ENCODE peak calls at places on chromosomes 1 and 21, in nine cellular contexts. R is neural progenitor cell, W is memory B cell, U is GM23248, Q is H4, M is AG08395, V is lower lobe of right lung, I is omental fat pad, D is cardiac fibroblast. E is an unnamed sample.
A peak's percentile ranks its signal among the peaks of the same experiment; 100 is the strongest.

GRCh38 chr21:46322351-46323226 is 1.1 kb downstream of the C21orf58 start:
- DNase-seq in R (peak; percentile 47), W (no peak), U (peak; percentile 77), Q (no peak), M (peak; percentile 48), V (no peak), I (no peak), D (peak; percentile 31), E (no peak)

GRCh38 chr1:201907621-201908020 is 18.9 kb downstream of the SHISA4 start:
- DNase-seq in R (no peak), W (no peak), U (no peak), Q (no peak), M (no peak), V (no peak), I (no peak), D (no peak), E (no peak)

GRCh38 chr21:43866659-43867331 is 1.8 kb downstream of the AGPAT3 start:
- DNase-seq in R (no peak), W (no peak), U (no peak), Q (no peak), M (no peak), V (no peak), I (no peak), D (no peak), E (no peak)

GRCh38 chr1:9891207-9891606 is 18.9 kb downstream of the CTNNBIP1 start:
- DNase-seq in R (peak; percentile 84), W (no peak), U (peak; percentile 14), Q (no peak), M (no peak), V (no peak), I (no peak), D (no peak), E (peak; percentile 88)

GRCh38 chr21:34743285-34743684 is 74.5 kb downstream of the CLIC6 start:
- DNase-seq in R (no peak), W (no peak), U (no peak), Q (no peak), M (no peak), V (no peak), I (no peak), D (no peak), E (peak; percentile 23)

GRCh38 chr1:33220701-33221384 is 35.4 kb upstream of the ZNF362 start:
- DNase-seq in R (peak; percentile 60), W (no peak), U (peak; percentile 26), Q (no peak), M (no peak), V (peak; percentile 47), I (no peak), D (peak; percentile 48), E (peak; percentile 87)

GRCh38 chr1:61674221-61674620 is 50.7 kb downstream of the TM2D1 start:
- DNase-seq in R (no peak), W (no peak), U (peak; percentile 20), Q (no peak), M (no peak), V (no peak), I (no peak), D (no peak), E (no peak)

GRCh38 chr1:25771246-25772114 is 28.5 kb upstream of the SELENON start:
- DNase-seq in R (peak; percentile 87), W (no peak), U (no peak), Q (no peak), M (no peak), V (peak; percentile 65), I (no peak), D (no peak), E (peak; percentile 83)

GRCh38 chr1:38328278-38329035 is 281.9 kb upstream of the POU3F1 start:
- DNase-seq in R (no peak), W (no peak), U (no peak), Q (no peak), M (no peak), V (no peak), I (no peak), D (no peak), E (no peak)

GRCh38 chr1:19009882-19010321 is 53.4 kb upstream of the IFFO2 start:
- DNase-seq in R (peak; percentile 63), W (no peak), U (peak; percentile 89), Q (peak; percentile 94), M (peak; percentile 90), V (no peak), I (no peak), D (peak; percentile 66), E (peak; percentile 80)

E was measured in SJCRH30.